ENCODE peak calls at places on chromosomes 2 and 18, in ten cellular contexts. Q is NCI-H446; M is AG20443; O is RKO; F is activated CD8-positive, alpha-beta memory T cell treated with anti-CD3 and anti-CD28 coated beads, Interleukin-2, amount 10 ng/mL, durations not matched to agents 7 days and 5 days; D is ureter; K is LoVo; A is anterior cingulate cortex; V is heart right ventricle; E is GM04503. N is an unnamed sample.

GRCh38 chr2:224948859-224949258 is 93.4 kb downstream of the DOCK10 start:
- DNase-seq in Q (no peak), M (peak), O (no peak), F (no peak), D (no peak), K (no peak), A (no peak), V (no peak), E (no peak), N (no peak)

GRCh38 chr2:85175369-85176299 is 42.4 kb downstream of the TCF7L1 start:
- DNase-seq in Q (no peak), M (peak), O (no peak), F (no peak), D (no peak), K (no peak), A (no peak), V (no peak), E (no peak), N (no peak)

GRCh38 chr2:41940715-41941114 is 107.1 kb upstream of the PKDCC start:
- DNase-seq in Q (no peak), M (no peak), O (no peak), F (no peak), D (no peak), K (no peak), A (no peak), V (no peak), E (no peak), N (no peak)

GRCh38 chr2:239684271-239684670 is 283.5 kb upstream of the HDAC4 start:
- DNase-seq in Q (no peak), M (no peak), O (no peak), F (no peak), D (peak), K (no peak), A (no peak), V (no peak), E (peak), N (no peak)

GRCh38 chr2:164786787-164787186 is 54.8 kb downstream of the COBLL1 start:
- DNase-seq in Q (no peak), M (no peak), O (no peak), F (no peak), D (no peak), K (no peak), A (no peak), V (no peak), E (no peak), N (no peak)

GRCh38 chr2:58732999-58733398 is 491.9 kb upstream of the FANCL start:
- DNase-seq in Q (no peak), M (no peak), O (no peak), F (no peak), D (no peak), K (no peak), A (no peak), V (no peak), E (no peak), N (no peak)

GRCh38 chr2:101109451-101110140 is 41.6 kb downstream of the TBC1D8 start:
- DNase-seq in Q (no peak), M (no peak), O (no peak), F (no peak), D (no peak), K (no peak), A (no peak), V (peak), E (no peak), N (no peak)

GRCh38 chr2:10297950-10298349 is 4.8 kb upstream of the HPCAL1 start:
- DNase-seq in Q (no peak), M (peak), O (peak), F (peak), D (no peak), K (no peak), A (no peak), V (no peak), E (peak), N (no peak)

GRCh38 chr18:24488824-24489493 is 28.5 kb downstream of the HRH4 start:
- DNase-seq in Q (no peak), M (peak), O (peak), F (no peak), D (no peak), K (peak), A (no peak), V (no peak), E (no peak), N (peak)

GRCh38 chr2:43611987-43612894 is 16.4 kb upstream of the THADA start:
- DNase-seq in Q (peak), M (peak), O (peak), F (peak), D (peak), K (peak), A (peak), V (peak), E (no peak), N (peak)

GRCh38 chr2:11213090-11213638 is 57.9 kb downstream of the SLC66A3 start:
- DNase-seq in Q (no peak), M (peak), O (no peak), F (no peak), D (no peak), K (no peak), A (no peak), V (no peak), E (peak), N (no peak)

GRCh38 chr2:180644709-180645108 is 335.7 kb upstream of the UBE2E3 start:
- DNase-seq in Q (no peak), M (peak), O (no peak), F (no peak), D (no peak), K (peak), A (no peak), V (no peak), E (no peak), N (no peak)

GRCh38 chr18:69957071-69957620 is 9.5 kb upstream of the CD226 start:
- DNase-seq in Q (no peak), M (no peak), O (no peak), F (no peak), D (no peak), K (no peak), A (no peak), V (no peak), E (no peak), N (no peak)

GRCh38 chr2:218478544-218478943 is 59.6 kb downstream of the VIL1 start:
- DNase-seq in Q (no peak), M (no peak), O (no peak), F (no peak), D (no peak), K (no peak), A (no peak), V (no peak), E (no peak), N (no peak)

GRCh38 chr2:86704482-86704971 is 15.6 kb upstream of the RMND5A start:
- DNase-seq in Q (no peak), M (peak), O (peak), F (no peak), D (no peak), K (peak), A (no peak), V (peak), E (peak), N (no peak)

N was measured in GM13976.